ENCODE peak calls at places on chromosomes 11 and 22, in five cellular contexts. N is IMR-90, B is neuronal stem cell, A is H1, L is mesenchymal stem cell. U is an unnamed sample. For H3K36me3, the result is how much of the 10 kb centered on the place peaks cover.

GRCh38 chr11:87081358-87081757 is 43.6 kb downstream of the TMEM135 start:
- DNase-seq in N (no peak), B (no peak), A (no peak), L (no peak), U (no peak)

GRCh38 chr22:45270095-45271020 is 14.4 kb upstream of the UPK3A start:
- DNase-seq in N (no peak), B (no peak), A (no peak), L (no peak), U (no peak)

GRCh38 chr22:45905924-45906865 is 70.8 kb downstream of the WNT7B start:
- DNase-seq in N (peak), B (no peak), A (no peak), L (peak), U (no peak)

GRCh38 chr22:45329536-45329936 is 19.8 kb downstream of the FAM118A start:
- DNase-seq in N (no peak), B (no peak), A (no peak), L (no peak), U (no peak)

GRCh38 chr22:44486538-44486937 is 11.5 kb downstream of the RTL6 start:
- DNase-seq in N (peak), B (no peak), A (no peak), L (peak), U (no peak)

GRCh38 chr11:122910775-122911174 is 28.2 kb downstream of the JHY start:
- DNase-seq in N (peak), B (no peak), A (no peak), L (peak), U (peak)

GRCh38 chr22:24432059-24432853 is 4.9 kb downstream of the ADORA2A start:
- DNase-seq in N (peak), B (no peak), A (no peak), L (no peak), U (no peak)

GRCh38 chr22:38756631-38757463 is 1.0 kb upstream of the SUN2 start:
- DNase-seq in N (no peak), B (no peak), A (no peak), L (no peak), U (no peak)

GRCh38 chr11:12377106-12377823 is at the start of gene PARVA:
- DNase-seq in N (peak), B (peak), A (peak), L (peak), U (peak)

GRCh38 chr22:27749597-27750225 is 51.8 kb downstream of the MN1 start:
- DNase-seq in N (peak), B (no peak), A (no peak), L (peak), U (peak)

GRCh38 chr11:133746663-133747306 is 98.5 kb downstream of the SPATA19 start:
- DNase-seq in N (no peak), B (no peak), A (no peak), L (no peak), U (no peak)

GRCh38 chr11:110425751-110426545 is 3.8 kb upstream of the FDX1 start:
- DNase-seq in N (peak), B (no peak), A (no peak), L (peak), U (no peak)

GRCh38 chr22:35719212-35719869 is 1.7 kb downstream of the APOL5 start:
- DNase-seq in N (no peak), B (no peak), A (peak), L (no peak), U (no peak)

GRCh38 chr11:68932358-68932757 is 28.7 kb downstream of the IGHMBP2 start:
- DNase-seq in N (no peak), B (no peak), A (no peak), L (no peak), U (no peak)

DNA sequence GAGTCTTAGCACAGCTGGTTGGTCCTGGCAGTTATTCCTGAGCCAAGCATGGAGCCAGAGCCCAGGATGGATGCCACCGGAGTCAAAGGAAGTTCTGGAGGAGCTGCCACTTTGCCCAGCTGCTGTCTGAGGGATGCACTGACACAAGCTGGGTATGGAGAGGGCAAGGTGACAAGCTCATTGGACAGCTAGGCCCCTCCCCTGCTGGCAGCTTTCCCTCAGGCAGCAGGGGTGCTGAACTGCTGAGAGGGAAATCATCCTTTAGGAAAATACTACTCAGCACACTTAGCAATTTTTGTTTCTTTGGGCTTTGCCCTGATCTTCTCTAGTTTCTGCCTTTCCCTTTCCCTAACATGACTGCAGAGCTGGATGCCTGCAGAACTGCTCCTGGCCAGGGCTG is 99.3 kb upstream of the SESN3 start:
- DNase-seq in N (no peak), B (no peak), A (no peak), L (no peak), U (peak)
- H2BK15ac ChIP-seq in N (no peak), B (peak), A (no peak), L (no peak), U (no peak)

GRCh38 chr22:20573176-20573829 is 65.9 kb downstream of the MED15 start:
- DNase-seq in N (peak), B (no peak), A (no peak), L (no peak), U (no peak)

GRCh38 chr22:20572132-20572802 is 64.9 kb downstream of the MED15 start:
- DNase-seq in N (no peak), B (no peak), A (no peak), L (no peak), U (no peak)

GRCh38 chr22:20571531-20572007 is 64.2 kb downstream of the MED15 start:
- DNase-seq in N (no peak), B (peak), A (peak), L (peak), U (peak)

GRCh38 chr22:20569059-20570058 is 61.9 kb downstream of the MED15 start:
- DNase-seq in N (peak), B (no peak), A (no peak), L (peak), U (no peak)

DNA sequence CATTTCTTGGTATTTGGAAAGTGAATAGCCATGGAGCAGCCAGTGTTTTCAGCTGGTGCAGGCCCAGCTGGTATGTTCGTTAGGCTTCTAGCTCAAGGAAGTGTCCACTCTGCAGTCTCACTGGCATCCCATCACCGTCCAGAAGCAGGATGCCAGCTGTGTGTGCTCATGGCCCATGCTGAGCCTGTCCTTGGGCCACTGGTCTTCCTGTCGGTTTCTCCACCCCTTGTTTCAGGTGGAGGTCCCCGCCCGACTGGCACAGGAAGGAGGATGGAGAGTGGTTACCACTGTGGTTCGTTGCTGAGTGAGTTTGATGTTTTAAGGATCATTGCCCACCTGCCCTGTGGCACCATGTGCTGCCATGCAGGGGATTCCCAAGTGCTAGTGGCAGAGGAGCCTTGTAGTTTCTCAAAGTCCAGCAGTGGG is 63.7 kb downstream of the MED15 start:
- DNase-seq in N (no peak), B (no peak), A (no peak), L (no peak), U (no peak)
- H3K36me3 ChIP-seq in N (half or more), B (half or more), A (under half), L (half or more), U (under half)

DNA sequence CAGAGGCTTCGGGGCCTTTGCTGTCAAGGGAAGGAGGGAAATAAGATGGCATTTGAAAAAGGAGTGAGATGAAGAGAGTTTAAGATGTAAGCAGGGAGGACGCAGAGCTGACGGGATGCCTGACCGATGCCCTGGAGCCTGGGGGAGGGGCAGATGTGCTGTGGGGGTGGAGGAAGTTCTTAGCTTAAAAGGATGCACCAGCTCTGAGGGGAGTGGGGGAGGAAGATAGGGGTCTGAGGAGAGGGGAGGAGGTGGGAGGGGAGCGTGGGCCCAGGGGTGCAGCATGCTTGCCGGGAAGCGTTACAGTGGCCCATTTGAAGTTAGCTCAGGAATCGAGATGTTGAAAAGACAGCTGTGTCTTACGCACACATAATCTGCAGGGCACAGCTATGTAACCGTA is 56.3 kb downstream of the RPS6KA4 start:
- DNase-seq in N (no peak), B (no peak), A (no peak), L (peak), U (no peak)
- H2BK5ac ChIP-seq in N (no peak), B (no peak), A (no peak), L (no peak), U (no peak)

GRCh38 chr22:43110927-43111623 is 525 bp downstream of the BIK start:
- DNase-seq in N (no peak), B (no peak), A (peak), L (no peak), U (no peak)

GRCh38 chr22:43109921-43110443 is 568 bp upstream of the BIK start:
- DNase-seq in N (no peak), B (no peak), A (peak), L (no peak), U (no peak)

GRCh38 chr22:43110444-43110926 is at the start of gene BIK:
- DNase-seq in N (no peak), B (peak), A (no peak), L (peak), U (peak)

GRCh38 chr22:43109511-43109910 is 1.0 kb upstream of the BIK start:
- DNase-seq in N (no peak), B (no peak), A (no peak), L (no peak), U (no peak)

GRCh38 chr22:43106302-43106701 is 4.2 kb upstream of the BIK start:
- DNase-seq in N (no peak), B (no peak), A (no peak), L (no peak), U (no peak)
- H2BK15ac ChIP-seq in N (no peak), B (no peak), A (no peak), L (no peak), U (no peak)

DNA sequence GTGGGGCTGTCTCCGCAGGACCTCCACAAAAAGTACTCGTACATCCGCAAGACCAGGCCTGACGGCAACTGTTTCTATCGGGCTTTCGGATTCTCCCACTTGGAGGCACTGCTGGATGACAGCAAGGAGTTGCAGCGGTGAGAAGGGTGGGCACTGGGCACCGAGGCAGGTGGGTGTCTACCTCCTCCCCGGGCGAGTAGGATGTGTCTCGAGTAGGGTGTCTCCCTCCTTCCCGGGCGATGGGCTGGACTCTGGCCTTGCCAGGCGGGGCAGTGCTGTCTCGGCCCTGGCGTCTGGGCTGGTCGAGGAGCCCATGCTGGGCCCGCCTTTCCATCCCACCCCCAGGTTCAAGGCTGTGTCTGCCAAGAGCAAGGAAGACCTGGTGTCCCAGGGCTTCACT is 10.3 kb downstream of the OTUB1 start:
- DNase-seq in N (no peak), B (no peak), A (no peak), L (no peak), U (no peak)
- H3K36me3 ChIP-seq in N (under half), B (under half), A (under half), L (half or more), U (under half)

DNA sequence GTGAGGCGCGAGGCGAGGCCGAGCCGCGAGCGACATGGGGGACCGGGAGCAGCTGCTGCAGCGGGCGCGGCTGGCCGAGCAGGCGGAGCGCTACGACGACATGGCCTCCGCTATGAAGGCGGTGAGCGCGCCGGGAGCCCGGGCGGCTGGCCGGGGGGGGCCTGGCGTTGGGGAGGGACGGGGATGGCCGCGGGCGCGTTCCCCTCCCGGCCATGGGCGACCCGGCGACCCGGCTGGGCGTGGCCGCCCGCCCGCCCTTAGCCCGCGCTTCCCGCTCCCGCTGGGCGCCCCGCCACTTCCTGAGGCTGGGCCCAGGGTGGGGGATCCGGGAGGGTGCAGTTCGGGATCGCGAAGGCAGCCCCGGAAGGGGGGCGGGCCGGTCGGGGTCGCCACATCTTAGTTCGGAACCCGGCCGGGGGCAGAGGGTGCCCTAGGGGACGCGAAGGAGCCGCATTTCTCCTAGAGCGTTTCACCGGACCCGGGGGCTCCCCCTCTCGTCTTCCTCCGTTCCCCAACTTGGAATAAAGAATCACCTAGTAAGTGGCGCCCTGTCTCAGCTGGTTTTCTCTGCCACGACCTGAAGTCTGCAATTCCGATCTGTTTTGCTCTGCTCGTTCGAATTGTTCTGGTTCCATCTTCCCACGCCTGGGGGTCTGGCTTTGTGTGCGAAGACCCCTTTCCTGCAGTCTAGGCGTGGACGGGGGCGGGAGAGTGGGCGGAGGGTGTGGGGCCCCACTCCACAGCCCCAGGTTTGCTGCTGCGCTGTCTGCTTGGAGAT is 554 bp downstream of the YWHAH start:
- DNase-seq in N (no peak), B (peak), A (peak), L (peak), U (peak)
- H2BK5ac ChIP-seq in N (peak), B (peak), A (peak), L (peak), U (peak)

GRCh38 chr11:94500181-94500580 is 6.4 kb downstream of the ANKRD49 start:
- DNase-seq in N (no peak), B (no peak), A (no peak), L (no peak), U (no peak)
- H2BK15ac ChIP-seq in N (no peak), B (no peak), A (no peak), L (no peak), U (no peak)

DNA sequence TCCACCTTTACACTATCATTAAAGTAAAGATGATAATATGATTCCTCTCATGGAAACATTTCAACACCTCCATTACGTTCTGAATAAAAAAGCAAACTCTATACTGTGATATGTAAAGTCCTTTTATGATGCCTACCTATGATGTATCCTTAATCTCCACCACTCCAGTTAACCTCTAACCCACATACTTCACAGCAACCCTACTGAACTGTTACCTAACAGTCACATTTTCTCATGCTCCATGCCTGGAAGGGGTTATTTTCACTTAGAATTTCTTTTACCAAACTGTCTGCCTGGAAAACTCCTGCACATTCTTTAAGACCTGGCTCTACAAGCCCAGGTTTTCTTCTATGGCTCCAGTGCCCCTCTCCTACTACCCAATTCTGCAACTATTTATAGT is 129.1 kb downstream of the FCHSD2 start:
- DNase-seq in N (no peak), B (no peak), A (no peak), L (no peak), U (no peak)
- H3K36me3 ChIP-seq in N (under half), B (under half), A (under half), L (under half), U (under half)

GRCh38 chr11:706439-706956 is 467 bp downstream of the EPS8L2 start:
- DNase-seq in N (peak), B (no peak), A (peak), L (peak), U (peak)
- H2BK5ac ChIP-seq in N (peak), B (peak), A (peak), L (peak), U (no peak)

DNA sequence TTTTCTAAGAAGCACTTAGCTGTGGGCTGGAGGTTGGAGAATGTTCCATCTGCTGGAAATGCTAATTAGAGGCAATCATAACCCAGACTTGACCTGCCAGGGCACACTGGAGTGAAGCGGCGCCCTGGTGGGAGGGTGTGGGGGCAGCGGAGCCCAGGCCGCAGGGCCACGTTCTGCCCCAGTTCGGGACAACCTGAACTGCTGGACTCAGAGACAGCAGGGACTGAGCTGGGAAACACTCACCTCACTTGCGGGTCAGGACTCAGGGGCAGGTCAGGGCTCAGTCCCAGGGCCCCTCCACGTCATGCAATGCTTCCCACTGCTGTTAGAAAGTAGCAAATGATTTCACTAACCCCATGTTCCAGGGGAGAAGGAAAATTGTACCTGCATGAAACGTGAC is 316.4 kb downstream of the NTM start:
- DNase-seq in N (no peak), B (no peak), A (peak), L (no peak), U (no peak)
- H2BK15ac ChIP-seq in N (no peak), B (no peak), A (no peak), L (no peak), U (no peak)

U was measured in mesendoderm.